ENCODE peak calls at places on chromosomes 3 and 15, in nine cellular contexts. S, Y, E, H, V, K, P, O and B are unnamed samples.

GRCh38 chr15:31025996-31026395 is 34.6 kb upstream of the MTMR10 start:
- DNase-seq in V (no peak), Y (no peak), O (no peak), P (no peak), S (no peak), K (no peak), E (no peak), H (no peak), B (peak)

GRCh38 chr3:70989174-70989573 is 594.4 kb downstream of the FOXP1 start:
- DNase-seq in E (no peak), H (no peak), Y (no peak), S (no peak), K (no peak), V (peak), O (no peak), P (no peak), B (no peak)

GRCh38 chr3:41053220-41053619 is 146.1 kb upstream of the CTNNB1 start:
- DNase-seq in Y (no peak), V (no peak), H (peak), K (no peak), S (no peak), O (no peak), P (no peak), E (peak), B (no peak)

GRCh38 chr3:67646586-67647234 is 7.7 kb downstream of the SUCLG2 start:
- DNase-seq in S (no peak), V (peak), O (no peak), K (no peak), Y (no peak), H (no peak), P (no peak), E (no peak), B (no peak)

GRCh38 chr3:59751606-59752005 is 701.8 kb upstream of the CFAP20DC start:
- DNase-seq in E (no peak), H (no peak), O (no peak), Y (no peak), S (no peak), V (no peak), P (no peak), K (no peak), B (no peak)

GRCh38 chr3:8888296-8888915 is 74.9 kb downstream of the RAD18 start:
- DNase-seq in O (no peak), V (peak), E (no peak), P (no peak), K (no peak), S (no peak), H (no peak), Y (no peak), B (no peak)

GRCh38 chr15:89673162-89673506 is 6.0 kb downstream of the PLIN1 start:
- DNase-seq in K (no peak), V (peak), Y (peak), P (peak), O (no peak), S (no peak), H (no peak), E (no peak), B (peak)

GRCh38 chr3:50620846-50621245 is 3.9 kb downstream of the MAPKAPK3 start:
- DNase-seq in S (no peak), Y (no peak), P (no peak), O (no peak), E (no peak), V (no peak), H (no peak), K (no peak), B (no peak)

GRCh38 chr3:194133661-194134230 is 2.2 kb upstream of the HES1 start:
- DNase-seq in K (no peak), V (peak), P (peak), E (peak), H (peak), O (peak), Y (no peak), S (no peak), B (peak)